ENCODE peak calls at places on chromosome 9, in five cellular contexts. J, I, A, T and W are unnamed samples. For H3K27me3, the result is how much of the 10 kb centered on the place peaks cover.

GRCh38 chr9:131483319-131484050 is 19.2 kb upstream of the POMT1 start:
- DNase-seq in I (peak), J (no peak), T (no peak), A (no peak), W (peak)

GRCh38 chr9:34279431-34279830 is 49.6 kb downstream of the KIF24 start:
- DNase-seq in T (no peak), J (no peak), A (no peak), I (no peak), W (no peak)

GRCh38 chr9:124784503-124784902 is 7.6 kb downstream of the OLFML2A start:
- DNase-seq in I (no peak), J (no peak), A (no peak), T (no peak), W (peak)

GRCh38 chr9:108039491-108039890 is 549.9 kb upstream of the KLF4 start:
- DNase-seq in T (no peak), A (no peak), I (no peak), J (no peak), W (no peak)

GRCh38 chr9:128243486-128244415 is 32.1 kb downstream of the GOLGA2 start:
- DNase-seq in J (no peak), I (peak), T (no peak), A (peak), W (no peak)

GRCh38 chr9:136984464-136985026 is 1.8 kb downstream of the LCNL1 start:
- DNase-seq in J (no peak), I (no peak), A (no peak), T (no peak), W (no peak)

GRCh38 chr9:107175039-107175438 is 108.0 kb upstream of the RAD23B start:
- DNase-seq in T (peak), A (no peak), I (no peak), J (no peak), W (peak)

GRCh38 chr9:126418608-126419007 is 92.0 kb downstream of the MVB12B start:
- DNase-seq in I (no peak), A (no peak), T (no peak), J (no peak), W (no peak)

GRCh38 chr9:99491408-99492259 is 269.6 kb downstream of the SEC61B start:
- DNase-seq in I (no peak), J (no peak), A (no peak), T (no peak), W (no peak)

GRCh38 chr9:111957856-111958631 is 61.4 kb downstream of the UGCG start:
- DNase-seq in T (no peak), I (no peak), A (no peak), J (no peak), W (peak)

GRCh38 chr9:37602817-37603216 is 10.4 kb upstream of the TOMM5 start:
- DNase-seq in T (peak), J (no peak), I (peak), A (no peak), W (no peak)

GRCh38 chr9:2764371-2764770 is 47.1 kb downstream of the KCNV2 start:
- DNase-seq in J (no peak), T (no peak), A (no peak), I (no peak), W (no peak)

GRCh38 chr9:123338710-123339665 is 17.0 kb upstream of the CRB2 start:
- DNase-seq in A (peak), J (no peak), T (peak), I (no peak), W (no peak)

GRCh38 chr9:32782476-32783167 is 718 bp upstream of the TMEM215 start:
- DNase-seq in I (peak), J (peak), T (no peak), A (no peak), W (no peak)
- H3K27me3 ChIP-seq in I (under half), J (half or more), T (under half), A (under half), W (under half)

DNA sequence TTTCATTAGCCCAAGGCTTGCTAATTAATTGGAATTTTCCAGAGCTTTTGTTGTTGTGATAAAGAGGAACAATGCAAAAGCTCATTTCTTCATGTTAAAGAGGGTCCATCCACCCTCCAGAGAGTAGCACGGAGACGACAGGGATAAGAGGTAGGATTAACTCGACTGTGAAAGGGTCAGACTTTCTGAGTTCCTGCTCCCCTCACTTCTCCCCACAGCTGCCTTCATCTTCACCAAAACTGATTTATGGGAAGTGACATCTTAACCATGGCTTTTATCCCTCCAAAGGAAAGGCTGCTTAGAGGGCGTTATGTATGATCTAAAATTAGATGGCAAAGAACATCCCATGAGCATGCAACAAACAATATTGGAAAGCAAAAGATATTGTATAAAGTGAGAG is 135.5 kb downstream of the GLIS3 start:
- DNase-seq in J (no peak), I (no peak), T (no peak), A (no peak), W (no peak)
- H3K27ac ChIP-seq in J (no peak), I (no peak), T (no peak), A (no peak), W (no peak)

GRCh38 chr9:20478780-20479179 is 143.5 kb downstream of the MLLT3 start:
- DNase-seq in I (no peak), J (peak), T (no peak), A (no peak), W (no peak)
- TF ChIP-seq CTCF in I (no peak), J (no peak), T (no peak), A (no peak), W (peak)

GRCh38 chr9:86720893-86721698 is 226.2 kb downstream of the GAS1 start:
- DNase-seq in J (no peak), I (no peak), A (no peak), T (no peak), W (peak)

GRCh38 chr9:86714976-86715375 is 232.3 kb downstream of the GAS1 start:
- DNase-seq in I (no peak), A (no peak), J (no peak), T (no peak), W (no peak)

GRCh38 chr9:86721843-86722705 is 225.2 kb downstream of the GAS1 start:
- DNase-seq in T (no peak), I (no peak), J (no peak), A (no peak), W (peak)

GRCh38 chr9:86722706-86723075 is 224.6 kb downstream of the GAS1 start:
- DNase-seq in J (no peak), I (no peak), T (no peak), A (no peak), W (no peak)

GRCh38 chr9:86718373-86718772 is 228.9 kb downstream of the GAS1 start:
- DNase-seq in I (no peak), T (no peak), J (no peak), A (no peak), W (no peak)
- H3K27me3 ChIP-seq in I (under half), T (under half), J (under half), A (under half), W (under half)

GRCh38 chr9:116153765-116154333 is at the start of gene PAPPA:
- DNase-seq in T (no peak), A (no peak), J (no peak), I (no peak), W (no peak)

GRCh38 chr9:116156621-116157314 is 3.2 kb downstream of the PAPPA start:
- DNase-seq in A (peak), J (peak), I (peak), T (peak), W (peak)

GRCh38 chr9:116154334-116154975 is 864 bp downstream of the PAPPA start:
- DNase-seq in A (no peak), T (no peak), I (peak), J (peak), W (no peak)

GRCh38 chr9:116155700-116156045 is 2.1 kb downstream of the PAPPA start:
- DNase-seq in A (no peak), J (no peak), I (no peak), T (no peak), W (no peak)

DNA sequence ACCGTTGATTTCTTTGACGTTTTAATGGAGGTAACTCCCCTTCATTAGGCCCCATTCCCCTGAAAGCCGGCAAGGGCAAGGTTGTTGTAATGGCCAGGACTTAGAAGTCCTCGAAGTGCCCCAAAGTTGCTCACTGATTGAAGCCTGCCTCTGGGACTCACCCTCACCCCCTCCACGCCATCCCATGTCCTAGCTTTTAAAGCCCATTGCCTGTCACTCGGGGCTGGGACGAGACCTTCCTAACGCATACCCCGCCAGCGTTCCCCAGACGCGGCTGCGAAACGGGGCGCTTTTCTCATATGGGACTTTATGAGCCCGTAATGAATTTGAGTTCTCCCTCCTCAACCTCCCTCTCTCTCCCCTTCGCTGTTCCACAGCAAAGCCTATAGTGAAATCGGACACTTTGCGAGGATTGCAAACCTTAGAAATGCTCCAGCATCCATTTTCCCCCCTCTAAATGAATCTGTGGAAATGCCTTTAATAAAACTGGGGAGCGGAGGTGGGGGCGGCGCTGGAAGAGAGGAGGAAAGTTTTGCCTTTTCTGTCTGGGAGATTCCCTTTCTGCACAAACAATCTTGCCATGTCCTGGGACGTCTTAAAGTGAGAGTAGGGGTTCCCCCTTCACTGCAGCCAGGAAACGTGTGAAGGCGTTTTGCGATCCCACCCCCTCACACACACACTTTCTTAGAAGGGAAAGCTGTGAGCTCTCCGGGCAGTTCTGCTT is 1.5 kb downstream of the PAPPA start:
- DNase-seq in A (no peak), T (no peak), J (no peak), I (no peak), W (no peak)
- H3K27ac ChIP-seq in A (no peak), T (peak), J (no peak), I (no peak), W (peak)

GRCh38 chr9:15306068-15306756 is 804 bp downstream of the TTC39B start:
- DNase-seq in A (no peak), I (peak), T (peak), J (peak), W (peak)

GRCh38 chr9:15304620-15305019 is 2.4 kb downstream of the TTC39B start:
- DNase-seq in A (no peak), I (no peak), T (no peak), J (no peak), W (no peak)

GRCh38 chr9:15308511-15308910 is 1.5 kb upstream of the TTC39B start:
- DNase-seq in J (no peak), T (no peak), I (no peak), A (no peak), W (no peak)

GRCh38 chr9:15306757-15307522 is at the start of gene TTC39B:
- DNase-seq in I (peak), T (peak), J (peak), A (peak), W (peak)

DNA sequence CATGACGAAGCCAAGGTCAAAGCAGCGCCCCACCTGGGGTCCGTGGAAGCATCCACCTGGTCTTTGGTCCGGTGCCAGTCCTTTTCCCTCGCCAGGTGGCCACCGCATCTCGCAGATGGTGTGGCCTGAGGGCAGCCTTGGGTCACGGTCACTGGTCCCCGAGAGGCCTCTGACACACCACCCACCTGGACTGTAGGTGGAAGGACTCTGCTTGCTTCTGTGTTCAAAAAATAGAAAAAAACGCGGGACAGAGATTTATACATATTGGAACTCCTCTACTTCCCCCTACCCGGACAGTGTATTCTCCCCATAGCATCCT is 466 bp upstream of the TTC39B start:
- DNase-seq in T (no peak), I (no peak), A (no peak), J (no peak), W (no peak)
- TF ChIP-seq CTCF in T (no peak), I (no peak), A (peak), J (no peak), W (no peak)